ENCODE peak calls at places on chromosomes 3 and 15, in nine cellular contexts. E, L, G, T, W, Y, X, R and H are unnamed samples.

GRCh38 chr3:143349455-143349854 is 229.9 kb downstream of the CHST2 start:
- DNase-seq in E (no peak), L (no peak), G (no peak), T (no peak), W (no peak), Y (no peak), X (no peak), R (no peak), H (no peak)

GRCh38 chr15:26665950-26666921 is 106.6 kb downstream of the GABRB3 start:
- DNase-seq in E (no peak), L (no peak), G (peak; percentile 5), T (no peak), W (no peak), Y (no peak), X (no peak), R (no peak), H (peak; percentile 8)

GRCh38 chr15:20358781-20359414 is 182.7 kb downstream of the GOLGA6L6 start:
- DNase-seq in E (no peak), L (no peak), G (no peak), T (no peak), W (no peak), Y (no peak), X (no peak), R (no peak), H (no peak)

GRCh38 chr15:56837281-56837680 is 81.2 kb upstream of the TCF12 start:
- DNase-seq in E (peak; percentile 30), L (no peak), G (no peak), T (no peak), W (no peak), Y (no peak), X (no peak), R (peak; percentile 51), H (no peak)

GRCh38 chr3:180594631-180595348 is 7.2 kb upstream of the TTC14 start:
- DNase-seq in E (peak; percentile 36), L (no peak), G (peak; percentile 37), T (no peak), W (no peak), Y (no peak), X (no peak), R (peak; percentile 74), H (peak; percentile 52)

GRCh38 chr3:129608087-129608935 is 1.8 kb upstream of the PLXND1 start:
- DNase-seq in E (peak; percentile 74), L (no peak), G (no peak), T (no peak), W (no peak), Y (no peak), X (no peak), R (no peak), H (no peak)

GRCh38 chr15:75673426-75674247 is 25.9 kb downstream of the SNX33 start:
- DNase-seq in E (peak; percentile 92), L (peak; percentile 94), G (no peak), T (no peak), W (peak; percentile 92), Y (no peak), X (no peak), R (peak; percentile 98), H (no peak)

GRCh38 chr3:131303848-131304247 is 77.7 kb upstream of the NUDT16 start:
- DNase-seq in E (peak; percentile 43), L (no peak), G (no peak), T (no peak), W (no peak), Y (no peak), X (no peak), R (no peak), H (no peak)

GRCh38 chr3:128133273-128133883 is 9.8 kb upstream of the RUVBL1 start:
- DNase-seq in E (peak; percentile 84), L (no peak), G (peak; percentile 70), T (no peak), W (no peak), Y (no peak), X (no peak), R (peak; percentile 81), H (no peak)

GRCh38 chr3:29515451-29515850 is 234.6 kb downstream of the RBMS3 start:
- DNase-seq in E (no peak), L (no peak), G (no peak), T (no peak), W (no peak), Y (no peak), X (no peak), R (no peak), H (no peak)

GRCh38 chr3:113620091-113620490 is 76.4 kb downstream of the USF3 start:
- DNase-seq in E (no peak), L (no peak), G (no peak), T (no peak), W (no peak), Y (no peak), X (no peak), R (no peak), H (no peak)

GRCh38 chr15:99058421-99058870 is 46.4 kb upstream of the SYNM start:
- DNase-seq in E (no peak), L (no peak), G (no peak), T (no peak), W (no peak), Y (no peak), X (no peak), R (no peak), H (no peak)

GRCh38 chr15:101100593-101101442 is 151.0 kb downstream of the CHSY1 start:
- DNase-seq in E (no peak), L (no peak), G (no peak), T (no peak), W (no peak), Y (no peak), X (no peak), R (no peak), H (no peak)

GRCh38 chr15:89034305-89034704 is 54.0 kb upstream of the ABHD2 start:
- DNase-seq in E (peak; percentile 41), L (no peak), G (peak; percentile 73), T (no peak), W (no peak), Y (no peak), X (no peak), R (peak; percentile 55), H (peak; percentile 46)

GRCh38 chr3:37979798-37980476 is 10.6 kb upstream of the VILL start:
- DNase-seq in E (no peak), L (no peak), G (no peak), T (no peak), W (no peak), Y (no peak), X (no peak), R (no peak), H (no peak)

GRCh38 chr3:157572559-157573270 is 69.5 kb upstream of the VEPH1 start:
- DNase-seq in E (peak; percentile 82), L (no peak), G (peak; percentile 59), T (no peak), W (no peak), Y (peak; percentile 15), X (no peak), R (peak; percentile 83), H (peak; percentile 68)

GRCh38 chr3:58659051-58659675 is 7.4 kb downstream of the FAM3D start:
- DNase-seq in E (peak; percentile 72), L (no peak), G (peak; percentile 70), T (no peak), W (no peak), Y (no peak), X (no peak), R (no peak), H (peak; percentile 23)

GRCh38 chr3:197393711-197394110 is 95.3 kb upstream of the DLG1 start:
- DNase-seq in E (no peak), L (no peak), G (no peak), T (no peak), W (no peak), Y (no peak), X (no peak), R (no peak), H (no peak)

GRCh38 chr3:175989161-175989560 is 1130.0 kb downstream of the NAALADL2 start:
- DNase-seq in E (no peak), L (no peak), G (no peak), T (no peak), W (no peak), Y (no peak), X (no peak), R (no peak), H (no peak)

GRCh38 chr3:75272708-75273107 is 391.4 kb upstream of the FRG2C start:
- DNase-seq in E (peak; percentile 53), L (no peak), G (no peak), T (no peak), W (no peak), Y (no peak), X (no peak), R (no peak), H (no peak)

GRCh38 chr15:48433226-48433886 is 102.1 kb downstream of the DUT start:
- DNase-seq in E (no peak), L (no peak), G (no peak), T (no peak), W (no peak), Y (no peak), X (no peak), R (no peak), H (no peak)

GRCh38 chr15:77417642-77418041 is 2.3 kb downstream of the PEAK1 start:
- DNase-seq in E (no peak), L (no peak), G (no peak), T (no peak), W (no peak), Y (no peak), X (no peak), R (no peak), H (no peak)

GRCh38 chr3:27253831-27254230 is 115.4 kb downstream of the NEK10 start:
- DNase-seq in E (peak; percentile 56), L (no peak), G (peak; percentile 40), T (no peak), W (no peak), Y (peak; percentile 28), X (no peak), R (peak; percentile 81), H (peak; percentile 63)

GRCh38 chr15:40081691-40082194 is 26.9 kb downstream of the BMF start:
- DNase-seq in E (peak; percentile 94), L (peak; percentile 81), G (peak; percentile 94), T (peak; percentile 68), W (peak; percentile 90), Y (no peak), X (peak; percentile 69), R (no peak), H (peak; percentile 90)

GRCh38 chr3:141231923-141232861 is 567 bp downstream of the PXYLP1 start:
- DNase-seq in E (peak; percentile 10), L (peak; percentile 71), G (peak; percentile 60), T (no peak), W (peak; percentile 82), Y (peak; percentile 41), X (peak; percentile 61), R (no peak), H (peak; percentile 52)

GRCh38 chr3:141851411-141851810 is 25.0 kb upstream of the ATP1B3 start:
- DNase-seq in E (no peak), L (no peak), G (no peak), T (no peak), W (no peak), Y (no peak), X (no peak), R (no peak), H (no peak)

GRCh38 chr3:15969874-15970640 is 172.3 kb upstream of the ANKRD28 start:
- DNase-seq in E (no peak), L (no peak), G (no peak), T (no peak), W (no peak), Y (no peak), X (no peak), R (no peak), H (no peak)

GRCh38 chr3:67109651-67110204 is 111.6 kb downstream of the KBTBD8 start:
- DNase-seq in E (peak; percentile 71), L (no peak), G (peak; percentile 37), T (no peak), W (no peak), Y (no peak), X (no peak), R (peak; percentile 80), H (peak; percentile 54)

GRCh38 chr3:23183731-23184130 is 19.4 kb upstream of the UBE2E2 start:
- DNase-seq in E (peak; percentile 74), L (no peak), G (peak; percentile 61), T (no peak), W (no peak), Y (peak; percentile 29), X (no peak), R (peak; percentile 54), H (peak; percentile 58)

GRCh38 chr15:77507911-77508310 is 87.2 kb downstream of the HMG20A start:
- DNase-seq in E (peak; percentile 86), L (no peak), G (peak; percentile 90), T (peak; percentile 19), W (no peak), Y (no peak), X (peak; percentile 34), R (no peak), H (peak; percentile 56)

GRCh38 chr15:37148714-37149113 is 48.4 kb upstream of the MEIS2 start:
- DNase-seq in E (no peak), L (no peak), G (no peak), T (no peak), W (no peak), Y (no peak), X (no peak), R (no peak), H (no peak)